ENCODE peak calls at places on chromosome 1, in four cellular contexts. One of them, this sample, is unnamed.

GRCh38 chr1:153880962-153881361 is 41.8 kb downstream of the GATAD2B start:
- DNase-seq in left ventricle myocardium inferior: peak; percentile 85
- DNase-seq in uterus: peak; percentile 71
- DNase-seq in AG04450: peak; percentile 96
- DNase-seq in this sample: peak; percentile 82

GRCh38 chr1:214234635-214235025 is 46.3 kb upstream of the SMYD2 start:
- DNase-seq in left ventricle myocardium inferior: no peak
- DNase-seq in uterus: no peak
- DNase-seq in AG04450: no peak
- DNase-seq in this sample: no peak

GRCh38 chr1:52571783-52572182 is 18.9 kb upstream of the TUT4 start:
- DNase-seq in left ventricle myocardium inferior: no peak
- DNase-seq in uterus: no peak
- DNase-seq in AG04450: no peak
- DNase-seq in this sample: no peak

GRCh38 chr1:247047702-247048101 is 30.9 kb downstream of the ZNF670 start:
- DNase-seq in left ventricle myocardium inferior: no peak
- DNase-seq in uterus: no peak
- DNase-seq in AG04450: no peak
- DNase-seq in this sample: no peak

GRCh38 chr1:179925906-179926305 is 28.7 kb upstream of the CEP350 start:
- DNase-seq in left ventricle myocardium inferior: no peak
- DNase-seq in uterus: no peak
- DNase-seq in AG04450: no peak
- DNase-seq in this sample: no peak

GRCh38 chr1:26991310-26992116 is 2.0 kb upstream of the TRNP1 start:
- DNase-seq in left ventricle myocardium inferior: no peak
- DNase-seq in uterus: no peak
- DNase-seq in AG04450: no peak
- DNase-seq in this sample: no peak

GRCh38 chr1:28510350-28511223 is 4.7 kb downstream of the RCC1 start:
- DNase-seq in left ventricle myocardium inferior: no peak
- DNase-seq in uterus: no peak
- DNase-seq in AG04450: no peak
- DNase-seq in this sample: no peak

GRCh38 chr1:193313354-193314140 is 127.1 kb upstream of the B3GALT2 start:
- DNase-seq in left ventricle myocardium inferior: no peak
- DNase-seq in uterus: no peak
- DNase-seq in AG04450: no peak
- DNase-seq in this sample: no peak

GRCh38 chr1:97668945-97669344 is 251.9 kb downstream of the DPYD start:
- DNase-seq in left ventricle myocardium inferior: no peak
- DNase-seq in uterus: no peak
- DNase-seq in AG04450: no peak
- DNase-seq in this sample: no peak

GRCh38 chr1:209590405-209590804 is 6.9 kb downstream of the CAMK1G start:
- DNase-seq in left ventricle myocardium inferior: no peak
- DNase-seq in uterus: no peak
- DNase-seq in AG04450: no peak
- DNase-seq in this sample: no peak

GRCh38 chr1:211259596-211260126 is 495 bp downstream of the RCOR3 start:
- DNase-seq in left ventricle myocardium inferior: peak; percentile 64
- DNase-seq in uterus: peak; percentile 62
- DNase-seq in AG04450: no peak
- DNase-seq in this sample: peak; percentile 81
- H3K4me3 ChIP-seq in left ventricle myocardium inferior: peak overlapping the region; percentile 93
- H3K4me3 ChIP-seq in uterus: peak overlapping the region; percentile 89
- H3K4me3 ChIP-seq in AG04450: peak overlapping the region; percentile 82
- H3K4me3 ChIP-seq in this sample: peak overlapping the region; percentile 94

GRCh38 chr1:226157761-226158316 is 28.7 kb downstream of the ACBD3 start:
- DNase-seq in left ventricle myocardium inferior: no peak
- DNase-seq in uterus: no peak
- DNase-seq in AG04450: no peak
- DNase-seq in this sample: no peak
- H3K27ac ChIP-seq in left ventricle myocardium inferior: no peak overlapping the region
- H3K27ac ChIP-seq in uterus: no peak overlapping the region
- H3K27ac ChIP-seq in AG04450: no peak overlapping the region
- H3K27ac ChIP-seq in this sample: no peak overlapping the region

GRCh38 chr1:158355773-158356172 is 2.1 kb downstream of the CD1E start:
- DNase-seq in left ventricle myocardium inferior: no peak
- DNase-seq in uterus: no peak
- DNase-seq in AG04450: no peak
- DNase-seq in this sample: no peak

GRCh38 chr1:158354255-158354654 is 561 bp downstream of the CD1E start:
- DNase-seq in left ventricle myocardium inferior: no peak
- DNase-seq in uterus: no peak
- DNase-seq in AG04450: no peak
- DNase-seq in this sample: no peak

GRCh38 chr1:158357441-158357840 is 3.7 kb downstream of the CD1E start:
- DNase-seq in left ventricle myocardium inferior: no peak
- DNase-seq in uterus: no peak
- DNase-seq in AG04450: no peak
- DNase-seq in this sample: no peak

DNA sequence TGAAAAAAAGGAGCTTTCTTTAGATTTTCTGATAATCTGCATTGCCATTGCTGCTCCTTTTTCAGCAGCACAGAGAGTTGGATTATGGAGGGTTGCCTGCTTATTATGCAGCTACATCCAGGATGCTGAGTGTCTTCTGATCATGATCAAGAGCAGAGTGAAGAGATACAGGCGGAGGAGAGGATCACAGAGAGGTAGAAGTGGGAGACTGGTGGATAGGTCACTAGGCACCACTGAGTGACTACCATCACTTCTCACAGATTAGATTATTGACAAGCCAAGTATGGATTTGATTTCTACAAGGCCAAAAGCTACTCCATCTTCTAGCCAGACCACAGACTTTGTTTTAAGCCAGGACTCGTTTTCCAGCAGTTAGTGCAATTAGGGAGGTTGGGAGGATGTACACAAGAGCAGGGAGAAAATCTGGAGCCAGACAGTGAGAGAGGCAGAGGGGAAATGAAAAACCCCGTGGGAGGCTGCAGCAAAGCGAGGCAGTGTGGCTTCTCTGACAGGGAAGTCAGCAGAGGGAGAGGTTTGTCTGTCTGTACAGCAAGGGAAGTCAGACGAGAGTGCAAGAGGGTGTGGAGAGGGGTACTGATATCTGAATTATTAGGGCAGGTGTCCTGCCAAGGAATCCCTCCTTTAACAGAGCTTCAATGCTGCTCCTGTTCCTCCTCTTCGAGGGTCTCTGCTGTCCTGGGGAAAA is at the start of gene CD1E:
- DNase-seq in left ventricle myocardium inferior: no peak
- DNase-seq in uterus: no peak
- DNase-seq in AG04450: no peak
- DNase-seq in this sample: no peak
- H3K4me3 ChIP-seq in left ventricle myocardium inferior: no peak within 1 kb of the TSS
- H3K4me3 ChIP-seq in uterus: no peak within 1 kb of the TSS
- H3K4me3 ChIP-seq in AG04450: no peak within 1 kb of the TSS
- H3K4me3 ChIP-seq in this sample: no peak within 1 kb of the TSS

GRCh38 chr1:110040548-110040947 is 6.1 kb downstream of the STRIP1 start:
- DNase-seq in left ventricle myocardium inferior: no peak
- DNase-seq in uterus: no peak
- DNase-seq in AG04450: no peak
- DNase-seq in this sample: no peak
- H3K27ac ChIP-seq in left ventricle myocardium inferior: no peak overlapping the region
- H3K27ac ChIP-seq in uterus: no peak overlapping the region
- H3K27ac ChIP-seq in AG04450: no peak overlapping the region
- H3K27ac ChIP-seq in this sample: no peak overlapping the region

GRCh38 chr1:8926707-8927694 is 18.7 kb upstream of the CA6 start:
- DNase-seq in left ventricle myocardium inferior: no peak
- DNase-seq in uterus: no peak
- DNase-seq in AG04450: no peak
- DNase-seq in this sample: no peak
- H3K4me3 ChIP-seq in left ventricle myocardium inferior: no peak overlapping the region
- H3K4me3 ChIP-seq in uterus: no peak overlapping the region
- H3K4me3 ChIP-seq in AG04450: no peak overlapping the region
- H3K4me3 ChIP-seq in this sample: no peak overlapping the region

GRCh38 chr1:213050745-213051126 is 305 bp upstream of the RPS6KC1 start:
- DNase-seq in left ventricle myocardium inferior: no peak
- DNase-seq in uterus: no peak
- DNase-seq in AG04450: no peak
- DNase-seq in this sample: no peak
- H3K27ac ChIP-seq in left ventricle myocardium inferior: peak overlapping the region; percentile 86
- H3K27ac ChIP-seq in uterus: peak overlapping the region; percentile 80
- H3K27ac ChIP-seq in AG04450: peak overlapping the region; percentile 74
- H3K27ac ChIP-seq in this sample: peak overlapping the region; percentile 82

GRCh38 chr1:218558411-218558810 is 213.3 kb downstream of the TGFB2 start:
- DNase-seq in left ventricle myocardium inferior: no peak
- DNase-seq in uterus: no peak
- DNase-seq in AG04450: no peak
- DNase-seq in this sample: no peak
- H3K4me3 ChIP-seq in left ventricle myocardium inferior: no peak overlapping the region
- H3K4me3 ChIP-seq in uterus: no peak overlapping the region
- H3K4me3 ChIP-seq in AG04450: no peak overlapping the region
- H3K4me3 ChIP-seq in this sample: no peak overlapping the region